ENCODE peak calls at places on chromosome 16, in seven cellular contexts. One of them, this sample, is unnamed.

GRCh38 chr16:13036600-13036999 is 135.2 kb downstream of the SHISA9 start:
- DNase-seq in CD4-positive, alpha-beta memory T cell: no peak
- DNase-seq in GM23338: peak; percentile 90
- DNase-seq in kidney epithelial cell: peak; percentile 29
- DNase-seq in Peyer's patch: no peak
- DNase-seq in cardiac fibroblast: peak; percentile 30
- DNase-seq in lung: no peak
- DNase-seq in this sample: peak; percentile 69

GRCh38 chr16:69106491-69107291 is 1.2 kb downstream of the HAS3 start:
- DNase-seq in kidney epithelial cell: no peak
- DNase-seq in cardiac fibroblast: no peak
- DNase-seq in GM23338: peak; percentile 80
- DNase-seq in lung: no peak
- DNase-seq in Peyer's patch: no peak
- DNase-seq in CD4-positive, alpha-beta memory T cell: no peak
- DNase-seq in this sample: no peak

GRCh38 chr16:78566397-78567073 is 467.1 kb downstream of the WWOX start:
- DNase-seq in cardiac fibroblast: no peak
- DNase-seq in Peyer's patch: no peak
- DNase-seq in CD4-positive, alpha-beta memory T cell: peak; percentile 1
- DNase-seq in GM23338: no peak
- DNase-seq in kidney epithelial cell: no peak
- DNase-seq in lung: no peak
- DNase-seq in this sample: peak; percentile 47

GRCh38 chr16:24935336-24935735 is 79.8 kb downstream of the ARHGAP17 start:
- DNase-seq in lung: no peak
- DNase-seq in kidney epithelial cell: no peak
- DNase-seq in Peyer's patch: no peak
- DNase-seq in GM23338: no peak
- DNase-seq in CD4-positive, alpha-beta memory T cell: no peak
- DNase-seq in cardiac fibroblast: no peak
- DNase-seq in this sample: no peak

GRCh38 chr16:30786936-30787612 is at the start of gene ZNF629:
- DNase-seq in cardiac fibroblast: peak; percentile 73
- DNase-seq in CD4-positive, alpha-beta memory T cell: no peak
- DNase-seq in kidney epithelial cell: no peak
- DNase-seq in lung: peak; percentile 70
- DNase-seq in Peyer's patch: peak; percentile 38
- DNase-seq in GM23338: peak; percentile 95
- DNase-seq in this sample: no peak

GRCh38 chr16:2704983-2705275 is 15.1 kb downstream of the PRSS27 start:
- DNase-seq in GM23338: no peak
- DNase-seq in kidney epithelial cell: no peak
- DNase-seq in Peyer's patch: no peak
- DNase-seq in cardiac fibroblast: no peak
- DNase-seq in CD4-positive, alpha-beta memory T cell: no peak
- DNase-seq in lung: no peak
- DNase-seq in this sample: no peak

GRCh38 chr16:69123894-69124293 is 8.5 kb downstream of the CHTF8 start:
- DNase-seq in cardiac fibroblast: peak; percentile 84
- DNase-seq in GM23338: peak; percentile 86
- DNase-seq in Peyer's patch: peak; percentile 50
- DNase-seq in lung: no peak
- DNase-seq in CD4-positive, alpha-beta memory T cell: peak; percentile 64
- DNase-seq in kidney epithelial cell: no peak
- DNase-seq in this sample: peak; percentile 76

GRCh38 chr16:1723450-1724147 is 17.6 kb downstream of the MAPK8IP3 start:
- DNase-seq in CD4-positive, alpha-beta memory T cell: peak; percentile 52
- DNase-seq in GM23338: peak; percentile 67
- DNase-seq in Peyer's patch: peak; percentile 58
- DNase-seq in lung: no peak
- DNase-seq in cardiac fibroblast: peak; percentile 60
- DNase-seq in kidney epithelial cell: no peak
- DNase-seq in this sample: no peak

GRCh38 chr16:51374346-51374745 is 223.3 kb upstream of the SALL1 start:
- DNase-seq in Peyer's patch: no peak
- DNase-seq in GM23338: no peak
- DNase-seq in lung: no peak
- DNase-seq in cardiac fibroblast: peak; percentile 78
- DNase-seq in kidney epithelial cell: peak; percentile 61
- DNase-seq in CD4-positive, alpha-beta memory T cell: no peak
- DNase-seq in this sample: no peak

GRCh38 chr16:75289189-75289588 is 37.8 kb upstream of the BCAR1 start:
- DNase-seq in Peyer's patch: no peak
- DNase-seq in GM23338: no peak
- DNase-seq in lung: no peak
- DNase-seq in cardiac fibroblast: peak; percentile 60
- DNase-seq in kidney epithelial cell: no peak
- DNase-seq in CD4-positive, alpha-beta memory T cell: no peak
- DNase-seq in this sample: no peak

GRCh38 chr16:49547448-49547847 is 173.8 kb downstream of the C16orf78 start:
- DNase-seq in kidney epithelial cell: no peak
- DNase-seq in GM23338: no peak
- DNase-seq in cardiac fibroblast: no peak
- DNase-seq in CD4-positive, alpha-beta memory T cell: no peak
- DNase-seq in lung: no peak
- DNase-seq in Peyer's patch: no peak
- DNase-seq in this sample: no peak

GRCh38 chr16:78094166-78094565 is 5.3 kb upstream of the WWOX start:
- DNase-seq in CD4-positive, alpha-beta memory T cell: no peak
- DNase-seq in kidney epithelial cell: no peak
- DNase-seq in Peyer's patch: no peak
- DNase-seq in GM23338: peak; percentile 22
- DNase-seq in lung: no peak
- DNase-seq in cardiac fibroblast: no peak
- DNase-seq in this sample: no peak

GRCh38 chr16:11495066-11495407 is 91.7 kb downstream of the LITAF start:
- DNase-seq in Peyer's patch: no peak
- DNase-seq in lung: no peak
- DNase-seq in cardiac fibroblast: no peak
- DNase-seq in CD4-positive, alpha-beta memory T cell: no peak
- DNase-seq in GM23338: no peak
- DNase-seq in kidney epithelial cell: no peak
- DNase-seq in this sample: no peak

GRCh38 chr16:11498683-11499082 is 88.0 kb downstream of the LITAF start:
- DNase-seq in GM23338: peak; percentile 26
- DNase-seq in kidney epithelial cell: no peak
- DNase-seq in cardiac fibroblast: no peak
- DNase-seq in CD4-positive, alpha-beta memory T cell: no peak
- DNase-seq in Peyer's patch: no peak
- DNase-seq in lung: no peak
- DNase-seq in this sample: no peak

GRCh38 chr16:11499295-11500089 is 87.2 kb downstream of the LITAF start:
- DNase-seq in lung: no peak
- DNase-seq in Peyer's patch: no peak
- DNase-seq in cardiac fibroblast: no peak
- DNase-seq in GM23338: peak; percentile 38
- DNase-seq in kidney epithelial cell: no peak
- DNase-seq in CD4-positive, alpha-beta memory T cell: no peak
- DNase-seq in this sample: no peak

GRCh38 chr16:11497851-11498289 is 88.8 kb downstream of the LITAF start:
- DNase-seq in cardiac fibroblast: peak; percentile 66
- DNase-seq in kidney epithelial cell: peak; percentile 26
- DNase-seq in lung: no peak
- DNase-seq in GM23338: no peak
- DNase-seq in CD4-positive, alpha-beta memory T cell: no peak
- DNase-seq in Peyer's patch: no peak
- DNase-seq in this sample: no peak

DNA sequence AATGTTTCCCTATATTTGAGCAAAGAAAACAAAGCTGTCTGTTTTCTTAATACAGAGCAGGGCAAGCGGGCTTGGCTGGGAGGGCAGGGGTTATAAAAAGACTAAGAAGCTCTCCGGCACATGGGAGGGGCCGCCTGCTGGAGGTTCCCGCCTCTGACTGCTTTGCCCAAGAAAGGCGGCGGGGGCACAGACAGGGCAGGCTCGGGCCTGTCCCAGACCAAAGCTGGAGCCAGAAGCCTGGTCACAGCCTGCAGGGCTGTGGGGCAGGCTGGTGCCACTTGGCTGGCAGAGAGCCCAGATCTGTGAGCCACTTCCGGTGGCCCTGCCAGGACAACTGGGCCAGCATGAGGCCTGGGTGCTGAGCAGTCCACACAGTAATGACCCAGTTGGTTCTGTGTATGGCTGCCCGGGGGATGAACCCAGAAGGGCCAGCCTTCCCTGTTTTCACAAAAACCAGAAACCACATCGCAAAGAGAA is 89.4 kb downstream of the LITAF start:
- DNase-seq in kidney epithelial cell: peak; percentile 29
- DNase-seq in CD4-positive, alpha-beta memory T cell: no peak
- DNase-seq in Peyer's patch: peak; percentile 33
- DNase-seq in cardiac fibroblast: peak; percentile 63
- DNase-seq in lung: peak; percentile 83
- DNase-seq in GM23338: peak; percentile 74
- DNase-seq in this sample: no peak
- H3K4me3 ChIP-seq in kidney epithelial cell: no peak overlapping the region
- H3K4me3 ChIP-seq in CD4-positive, alpha-beta memory T cell: no peak overlapping the region
- H3K4me3 ChIP-seq in Peyer's patch: no peak overlapping the region
- H3K4me3 ChIP-seq in cardiac fibroblast: no peak overlapping the region
- H3K4me3 ChIP-seq in lung: no peak overlapping the region
- H3K4me3 ChIP-seq in GM23338: no peak overlapping the region
- H3K4me3 ChIP-seq in this sample: no peak overlapping the region

GRCh38 chr16:65816556-65816955 is 549.9 kb upstream of the CDH5 start:
- DNase-seq in lung: no peak
- DNase-seq in kidney epithelial cell: no peak
- DNase-seq in Peyer's patch: no peak
- DNase-seq in cardiac fibroblast: no peak
- DNase-seq in GM23338: no peak
- DNase-seq in CD4-positive, alpha-beta memory T cell: no peak
- DNase-seq in this sample: no peak
- H3K4me3 ChIP-seq in lung: no peak overlapping the region
- H3K4me3 ChIP-seq in kidney epithelial cell: no peak overlapping the region
- H3K4me3 ChIP-seq in Peyer's patch: no peak overlapping the region
- H3K4me3 ChIP-seq in cardiac fibroblast: no peak overlapping the region
- H3K4me3 ChIP-seq in GM23338: peak overlapping the region; percentile 23
- H3K4me3 ChIP-seq in CD4-positive, alpha-beta memory T cell: no peak overlapping the region
- H3K4me3 ChIP-seq in this sample: no peak overlapping the region

GRCh38 chr16:26252598-26252997 is 560.8 kb downstream of the HS3ST4 start:
- DNase-seq in Peyer's patch: no peak
- DNase-seq in CD4-positive, alpha-beta memory T cell: no peak
- DNase-seq in GM23338: no peak
- DNase-seq in lung: no peak
- DNase-seq in cardiac fibroblast: no peak
- DNase-seq in kidney epithelial cell: no peak
- DNase-seq in this sample: no peak

GRCh38 chr16:26247063-26247462 is 555.3 kb downstream of the HS3ST4 start:
- DNase-seq in kidney epithelial cell: no peak
- DNase-seq in cardiac fibroblast: no peak
- DNase-seq in GM23338: no peak
- DNase-seq in CD4-positive, alpha-beta memory T cell: no peak
- DNase-seq in lung: no peak
- DNase-seq in Peyer's patch: no peak
- DNase-seq in this sample: no peak
- H3K4me3 ChIP-seq in kidney epithelial cell: no peak overlapping the region
- H3K4me3 ChIP-seq in cardiac fibroblast: no peak overlapping the region
- H3K4me3 ChIP-seq in GM23338: no peak overlapping the region
- H3K4me3 ChIP-seq in CD4-positive, alpha-beta memory T cell: no peak overlapping the region
- H3K4me3 ChIP-seq in lung: no peak overlapping the region
- H3K4me3 ChIP-seq in Peyer's patch: no peak overlapping the region
- H3K4me3 ChIP-seq in this sample: no peak overlapping the region

DNA sequence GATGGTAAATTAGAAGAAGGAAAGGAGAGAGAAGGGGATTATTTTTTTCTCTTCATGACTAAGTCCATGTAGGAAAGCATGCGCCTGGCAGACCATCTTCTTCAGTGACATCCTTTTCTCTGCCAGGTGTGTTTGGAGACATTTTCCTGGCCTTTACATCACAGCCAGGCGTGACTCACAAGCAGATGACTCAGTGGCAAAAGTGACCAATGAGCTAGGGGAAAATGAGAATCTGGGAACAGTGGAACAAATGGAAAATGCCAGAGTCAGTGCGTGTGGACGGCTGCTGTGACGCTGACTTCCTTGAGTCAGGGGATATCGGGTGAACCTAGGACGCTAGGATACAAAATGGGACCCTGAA is 9.4 kb downstream of the KIAA0513 start:
- DNase-seq in Peyer's patch: no peak
- DNase-seq in cardiac fibroblast: peak; percentile 92
- DNase-seq in GM23338: no peak
- DNase-seq in lung: no peak
- DNase-seq in CD4-positive, alpha-beta memory T cell: no peak
- DNase-seq in kidney epithelial cell: no peak
- DNase-seq in this sample: no peak
- H3K4me3 ChIP-seq in Peyer's patch: no peak overlapping the region
- H3K4me3 ChIP-seq in cardiac fibroblast: no peak overlapping the region
- H3K4me3 ChIP-seq in GM23338: no peak overlapping the region
- H3K4me3 ChIP-seq in lung: no peak overlapping the region
- H3K4me3 ChIP-seq in CD4-positive, alpha-beta memory T cell: no peak overlapping the region
- H3K4me3 ChIP-seq in kidney epithelial cell: no peak overlapping the region
- H3K4me3 ChIP-seq in this sample: no peak overlapping the region